ENCODE peak calls at places on chromosomes 13 and 19, in eight cellular contexts. T, C, F, H, I, Y, Q and O are unnamed samples.

GRCh38 chr13:110771194-110771593 is 57.7 kb downstream of the ING1 start:
- DNase-seq in T (no peak), C (no peak), F (no peak), H (no peak), I (no peak), Y (no peak), Q (peak; percentile 20), O (no peak)

GRCh38 chr19:42325896-42326771 is 699 bp downstream of the MEGF8 start:
- DNase-seq in T (no peak), C (peak; percentile 53), F (no peak), H (no peak), I (no peak), Y (peak; percentile 35), Q (no peak), O (no peak)

GRCh38 chr19:44882063-44882462 is 9.0 kb upstream of the TOMM40 start:
- DNase-seq in T (no peak), C (no peak), F (no peak), H (no peak), I (no peak), Y (no peak), Q (no peak), O (no peak)

GRCh38 chr13:75876371-75877050 is 240.4 kb downstream of the LMO7 start:
- DNase-seq in T (peak; percentile 71), C (peak; percentile 72), F (peak; percentile 47), H (peak; percentile 6), I (peak; percentile 45), Y (peak; percentile 26), Q (peak; percentile 62), O (no peak)

GRCh38 chr19:14094854-14095253 is 4.3 kb upstream of the SAMD1 start:
- DNase-seq in T (no peak), C (no peak), F (no peak), H (no peak), I (no peak), Y (no peak), Q (no peak), O (no peak)

GRCh38 chr19:38676023-38676877 is 28.8 kb downstream of the ACTN4 start:
- DNase-seq in T (no peak), C (no peak), F (no peak), H (no peak), I (no peak), Y (no peak), Q (peak; percentile 54), O (no peak)

GRCh38 chr19:10748924-10749434 is 31.1 kb downstream of the DNM2 start:
- DNase-seq in T (peak; percentile 87), C (no peak), F (peak; percentile 98), H (peak; percentile 18), I (peak; percentile 85), Y (peak; percentile 95), Q (no peak), O (no peak)

GRCh38 chr13:56561327-56561726 is 579.4 kb upstream of the PRR20A start:
- DNase-seq in T (no peak), C (no peak), F (no peak), H (no peak), I (no peak), Y (no peak), Q (no peak), O (no peak)

GRCh38 chr13:43784491-43784890 is 2.3 kb downstream of the ENOX1 start:
- DNase-seq in T (no peak), C (no peak), F (no peak), H (no peak), I (no peak), Y (no peak), Q (peak; percentile 23), O (no peak)

GRCh38 chr13:52846567-52847321 is 1.7 kb downstream of the PCDH8 start:
- DNase-seq in T (peak; percentile 2), C (peak; percentile 90), F (no peak), H (no peak), I (peak; percentile 36), Y (no peak), Q (peak; percentile 9), O (no peak)

GRCh38 chr19:35292986-35293732 is 1.2 kb downstream of the MAG start:
- DNase-seq in T (no peak), C (no peak), F (no peak), H (no peak), I (no peak), Y (no peak), Q (no peak), O (no peak)

GRCh38 chr19:49474545-49474930 is 523 bp downstream of the FLT3LG start:
- DNase-seq in T (no peak), C (no peak), F (no peak), H (no peak), I (no peak), Y (no peak), Q (no peak), O (no peak)

GRCh38 chr19:54248016-54248601 is 5.5 kb upstream of the LILRA6 start:
- DNase-seq in T (no peak), C (no peak), F (no peak), H (no peak), I (peak; percentile 70), Y (no peak), Q (no peak), O (no peak)

GRCh38 chr13:44768775-44769578 is 192.8 kb upstream of the TSC22D1 start:
- DNase-seq in T (no peak), C (no peak), F (no peak), H (no peak), I (no peak), Y (no peak), Q (peak; percentile 44), O (no peak)

GRCh38 chr19:48844472-48844871 is 8.2 kb upstream of the HSD17B14 start:
- DNase-seq in T (peak; percentile 36), C (peak; percentile 64), F (no peak), H (no peak), I (no peak), Y (no peak), Q (peak; percentile 71), O (no peak)

GRCh38 chr13:51614350-51614786 is 30.1 kb downstream of the WDFY2 start:
- DNase-seq in T (peak; percentile 91), C (no peak), F (no peak), H (no peak), I (no peak), Y (peak; percentile 29), Q (peak; percentile 62), O (no peak)

GRCh38 chr19:33689886-33690285 is 68.1 kb downstream of the CHST8 start:
- DNase-seq in T (no peak), C (no peak), F (no peak), H (no peak), I (no peak), Y (no peak), Q (no peak), O (peak; percentile 7)

GRCh38 chr13:29924482-29924884 is 74.1 kb upstream of the UBL3 start:
- DNase-seq in T (no peak), C (no peak), F (peak; percentile 50), H (no peak), I (no peak), Y (no peak), Q (peak; percentile 81), O (no peak)

GRCh38 chr13:98454389-98454881 is 122.5 kb downstream of the STK24 start:
- DNase-seq in T (peak; percentile 96), C (no peak), F (no peak), H (no peak), I (no peak), Y (no peak), Q (peak; percentile 97), O (no peak)

GRCh38 chr19:6066661-6067646 is 43.3 kb downstream of the RFX2 start:
- DNase-seq in T (peak; percentile 64), C (peak; percentile 79), F (peak; percentile 72), H (peak; percentile 89), I (peak; percentile 92), Y (peak; percentile 94), Q (peak; percentile 98), O (peak; percentile 93)

GRCh38 chr13:80037505-80037888 is 303.4 kb downstream of the SPRY2 start:
- DNase-seq in T (no peak), C (no peak), F (no peak), H (no peak), I (no peak), Y (no peak), Q (peak; percentile 86), O (no peak)

GRCh38 chr13:114043421-114044053 is 69.7 kb upstream of the C13orf46 start:
- DNase-seq in T (peak; percentile 73), C (peak; percentile 86), F (no peak), H (no peak), I (peak; percentile 72), Y (peak; percentile 48), Q (peak; percentile 95), O (no peak)

GRCh38 chr19:46863818-46864629 is 3.2 kb downstream of the ARHGAP35 start:
- DNase-seq in T (peak; percentile 32), C (peak; percentile 66), F (peak; percentile 92), H (no peak), I (peak; percentile 79), Y (peak; percentile 30), Q (peak; percentile 84), O (no peak)

GRCh38 chr13:107185889-107186288 is 618.0 kb upstream of the ARGLU1 start:
- DNase-seq in T (no peak), C (no peak), F (no peak), H (no peak), I (no peak), Y (no peak), Q (peak; percentile 1), O (no peak)

GRCh38 chr19:677201-677600 is 1.0 kb downstream of the FSTL3 start:
- DNase-seq in T (no peak), C (no peak), F (peak; percentile 92), H (no peak), I (peak; percentile 61), Y (peak; percentile 68), Q (peak; percentile 82), O (peak; percentile 64)

GRCh38 chr13:89307278-89307677 is 1636.1 kb downstream of the SLITRK5 start:
- DNase-seq in T (no peak), C (no peak), F (no peak), H (no peak), I (no peak), Y (no peak), Q (no peak), O (no peak)

GRCh38 chr13:76754414-76754813 is 131.8 kb downstream of the KCTD12 start:
- DNase-seq in T (peak; percentile 55), C (no peak), F (no peak), H (no peak), I (peak; percentile 40), Y (no peak), Q (no peak), O (no peak)

GRCh38 chr19:33419763-33420080 is 46.2 kb downstream of the CEBPG start:
- DNase-seq in T (peak; percentile 43), C (peak; percentile 76), F (no peak), H (no peak), I (no peak), Y (no peak), Q (no peak), O (no peak)

GRCh38 chr13:112772929-112773328 is 83.1 kb downstream of the ATP11A start:
- DNase-seq in T (no peak), C (no peak), F (no peak), H (no peak), I (no peak), Y (no peak), Q (no peak), O (no peak)

GRCh38 chr19:18507021-18507726 is 14.7 kb downstream of the ELL start:
- DNase-seq in T (peak; percentile 98), C (no peak), F (peak; percentile 21), H (no peak), I (no peak), Y (peak; percentile 63), Q (no peak), O (no peak)

GRCh38 chr13:22451345-22451744 is 729.4 kb upstream of the SGCG start:
- DNase-seq in T (peak; percentile 3), C (no peak), F (no peak), H (no peak), I (peak; percentile 24), Y (no peak), Q (no peak), O (no peak)

GRCh38 chr19:38055040-38055439 is 148.0 kb downstream of the SIPA1L3 start:
- DNase-seq in T (no peak), C (no peak), F (no peak), H (no peak), I (no peak), Y (no peak), Q (no peak), O (no peak)